ENCODE peak calls at places on chromosome X, in eight cellular contexts. V, Y, B, C, N, A, G and J are unnamed samples.

GRCh38 chrX:107324493-107325310 is 118.3 kb downstream of the DNAAF6 start:
- DNase-seq in B (no peak), A (peak), V (no peak), N (peak), Y (peak), C (no peak), G (peak), J (peak)

GRCh38 chrX:116384406-116384805 is 52.0 kb upstream of the SLC6A14 start:
- DNase-seq in B (no peak), N (no peak), G (no peak), Y (no peak), A (no peak), V (peak), C (no peak), J (no peak)

GRCh38 chrX:115690554-115691216 is 129.7 kb downstream of the PLS3 start:
- DNase-seq in B (peak), A (peak), Y (peak), V (no peak), C (peak), N (peak), G (peak), J (peak)

GRCh38 chrX:31237189-31237588 is 165.3 kb upstream of the FTHL17 start:
- DNase-seq in A (no peak), N (no peak), Y (no peak), V (no peak), C (no peak), G (no peak), B (no peak), J (no peak)

GRCh38 chrX:139204903-139205667 is 325.5 kb upstream of the F9 start:
- DNase-seq in C (no peak), G (peak), Y (peak), B (no peak), A (peak), N (peak), V (peak), J (peak)

GRCh38 chrX:129678881-129679195 is 24.1 kb upstream of the APLN start:
- DNase-seq in A (no peak), Y (no peak), G (no peak), V (no peak), C (no peak), B (no peak), N (no peak), J (no peak)

GRCh38 chrX:72029473-72030411 is 102.0 kb downstream of the RTL5 start:
- DNase-seq in V (no peak), C (peak), Y (peak), N (no peak), B (peak), A (no peak), G (no peak), J (no peak)

GRCh38 chrX:105314468-105314867 is 94.0 kb upstream of the TEX13A start:
- DNase-seq in V (no peak), A (no peak), C (no peak), B (no peak), N (no peak), G (no peak), Y (no peak), J (no peak)

GRCh38 chrX:13647709-13648212 is 5.2 kb upstream of the TCEANC start:
- DNase-seq in G (no peak), A (no peak), N (peak), B (peak), C (peak), V (peak), Y (no peak), J (no peak)

GRCh38 chrX:85828771-85829170 is 218.6 kb downstream of the CHM start:
- DNase-seq in N (no peak), C (no peak), Y (no peak), B (no peak), G (no peak), V (no peak), A (no peak), J (no peak)

GRCh38 chrX:131262738-131263679 is 26.1 kb downstream of the IGSF1 start:
- DNase-seq in C (no peak), B (no peak), A (peak), G (peak), V (no peak), Y (peak), N (peak), J (no peak)

GRCh38 chrX:114959729-114960128 is 57.7 kb downstream of the IL13RA2 start:
- DNase-seq in V (no peak), B (no peak), A (no peak), C (no peak), G (no peak), N (no peak), Y (no peak), J (peak)

GRCh38 chrX:131778269-131779218 is 234.7 kb downstream of the OR13H1 start:
- DNase-seq in Y (peak), A (no peak), C (peak), G (no peak), N (no peak), B (peak), V (no peak), J (no peak)

GRCh38 chrX:22389544-22390243 is 117.0 kb downstream of the CBLL2 start:
- DNase-seq in A (no peak), G (no peak), Y (no peak), B (no peak), C (no peak), V (no peak), N (no peak), J (no peak)

GRCh38 chrX:140664939-140665338 is 44.6 kb upstream of the LINC00632 start:
- DNase-seq in G (no peak), B (no peak), A (no peak), N (no peak), V (no peak), Y (peak), C (no peak), J (no peak)

GRCh38 chrX:136546369-136546768 is 14.4 kb downstream of the VGLL1 start:
- DNase-seq in B (no peak), V (no peak), Y (no peak), A (no peak), G (no peak), N (peak), C (no peak), J (no peak)

GRCh38 chrX:150227873-150228272 is 135.2 kb upstream of the MAMLD1 start:
- DNase-seq in V (no peak), N (no peak), A (no peak), G (no peak), Y (no peak), C (peak), B (no peak), J (no peak)

GRCh38 chrX:134782796-134783195 is 124.5 kb upstream of the PLAC1 start:
- DNase-seq in A (no peak), N (no peak), Y (no peak), B (no peak), C (no peak), V (no peak), G (peak), J (no peak)

GRCh38 chrX:19172741-19173140 is 50.5 kb upstream of the ADGRG2 start:
- DNase-seq in B (no peak), V (no peak), Y (no peak), N (no peak), A (no peak), G (no peak), C (no peak), J (no peak)

GRCh38 chrX:110087485-110088356 is 84.8 kb downstream of the TMEM164 start:
- DNase-seq in B (no peak), V (no peak), Y (peak), N (peak), C (no peak), A (no peak), G (no peak), J (no peak)

GRCh38 chrX:23959781-23960180 is 52.0 kb downstream of the CXorf58 start:
- DNase-seq in G (no peak), V (no peak), A (no peak), Y (no peak), B (no peak), C (no peak), N (peak), J (no peak)

GRCh38 chrX:23552289-23552688 is 115.0 kb upstream of the PRDX4 start:
- DNase-seq in G (no peak), V (no peak), A (no peak), N (no peak), C (no peak), Y (no peak), B (no peak), J (no peak)

GRCh38 chrX:129091097-129091496 is 432.2 kb downstream of the SMARCA1 start:
- DNase-seq in C (no peak), B (no peak), V (no peak), A (peak), G (no peak), Y (no peak), N (no peak), J (no peak)

GRCh38 chrX:87664381-87664780 is 146.8 kb downstream of the KLHL4 start:
- DNase-seq in V (no peak), G (no peak), Y (peak), B (no peak), N (no peak), C (no peak), A (no peak), J (peak)

GRCh38 chrX:137575596-137576255 is 9.8 kb downstream of the ZIC3 start:
- DNase-seq in C (no peak), V (no peak), G (no peak), Y (no peak), A (no peak), B (no peak), N (no peak), J (no peak)

GRCh38 chrX:107823456-107823855 is 2.2 kb upstream of the MID2 start:
- DNase-seq in V (no peak), G (no peak), B (no peak), N (no peak), A (no peak), Y (no peak), C (no peak), J (no peak)

GRCh38 chrX:13590914-13591313 is 21.5 kb downstream of the EGFL6 start:
- DNase-seq in N (no peak), B (no peak), Y (no peak), V (no peak), C (no peak), A (no peak), G (no peak), J (no peak)

GRCh38 chrX:78075787-78076389 is 28.2 kb upstream of the PGK1 start:
- DNase-seq in G (no peak), N (peak), V (no peak), Y (no peak), C (no peak), B (no peak), A (no peak), J (no peak)

GRCh38 chrX:39000802-39001201 is 199.5 kb downstream of the MID1IP1 start:
- DNase-seq in V (no peak), G (no peak), N (no peak), B (no peak), C (no peak), A (no peak), Y (no peak), J (no peak)

GRCh38 chrX:45801554-45801953 is 600.9 kb upstream of the DIPK2B start:
- DNase-seq in C (no peak), G (no peak), N (no peak), Y (no peak), V (no peak), A (no peak), B (no peak), J (no peak)
- TF ChIP-seq CTCF in C (peak), G (no peak), N (peak), Y (peak), V (peak), A (no peak), B (peak), J (peak)

DNA sequence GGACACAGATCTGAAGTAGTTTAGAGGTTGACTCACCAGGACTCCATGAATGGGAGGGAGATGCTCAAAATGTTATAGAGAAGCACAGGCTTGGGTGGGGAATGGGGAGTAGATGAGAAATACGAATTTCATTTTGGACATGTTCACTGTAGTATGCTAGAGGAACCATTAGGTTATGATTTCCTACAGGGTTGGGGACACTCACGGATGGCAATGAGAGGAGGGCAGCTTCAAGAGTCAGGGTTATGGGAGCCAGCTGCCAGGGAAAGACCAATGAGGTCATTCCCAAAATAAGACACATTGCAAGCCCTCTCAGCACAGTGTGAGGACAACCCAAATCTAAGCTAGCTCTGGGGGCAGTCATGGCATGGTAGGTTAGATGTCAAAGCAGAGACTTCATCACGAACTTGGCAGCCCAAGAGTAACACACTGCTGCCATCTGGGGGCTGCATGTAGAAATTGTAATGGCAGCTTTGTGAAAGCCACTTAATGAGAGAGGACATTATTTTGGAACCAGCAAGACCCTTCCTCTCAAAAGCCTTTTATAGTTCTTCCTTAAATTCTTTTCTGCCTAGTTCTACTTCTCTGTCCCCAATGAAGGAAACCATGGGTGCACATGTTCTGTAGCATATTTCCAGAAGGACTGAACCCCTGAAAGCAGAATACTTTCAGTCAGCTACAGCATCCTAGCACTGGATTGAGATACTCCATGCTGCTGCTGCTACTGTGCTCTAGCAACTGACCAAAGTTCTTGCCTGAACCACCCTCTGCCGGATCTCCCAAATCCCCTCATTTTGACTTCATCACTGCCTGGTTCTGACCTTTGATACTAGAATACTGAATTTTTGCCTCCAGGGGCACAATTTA is 16.2 kb upstream of the ZCCHC12 start:
- DNase-seq in G (peak), C (no peak), N (peak), V (peak), A (peak), B (no peak), Y (peak), J (peak)
- TF ChIP-seq CTCF in G (peak), C (peak), N (peak), V (peak), A (peak), B (peak), Y (peak), J (peak)

GRCh38 chrX:1466971-1467561 is 14.4 kb upstream of the ASMTL start:
- DNase-seq in A (no peak), V (no peak), B (peak), N (peak), G (no peak), C (peak), Y (no peak), J (peak)

GRCh38 chrX:1464282-1465131 is 11.8 kb upstream of the ASMTL start:
- DNase-seq in Y (no peak), G (no peak), V (no peak), B (peak), N (peak), C (peak), A (no peak), J (no peak)

GRCh38 chrX:1466232-1466661 is 13.5 kb upstream of the ASMTL start:
- DNase-seq in G (no peak), A (no peak), C (peak), B (peak), V (no peak), Y (no peak), N (peak), J (no peak)

GRCh38 chrX:1465261-1466231 is 12.8 kb upstream of the ASMTL start:
- DNase-seq in N (peak), C (peak), V (no peak), A (no peak), G (no peak), B (peak), Y (no peak), J (no peak)

GRCh38 chrX:1468250-1468772 is 15.6 kb upstream of the ASMTL start:
- DNase-seq in B (peak), Y (peak), N (peak), A (no peak), V (no peak), C (peak), G (no peak), J (peak)
- TF ChIP-seq CTCF in B (no peak), Y (no peak), N (no peak), A (no peak), V (no peak), C (no peak), G (no peak), J (peak)

GRCh38 chrX:83416273-83416672 is 91.8 kb upstream of the POU3F4 start:
- DNase-seq in C (no peak), A (no peak), Y (no peak), G (no peak), B (no peak), N (no peak), V (no peak), J (no peak)
- TF ChIP-seq CTCF in C (no peak), A (no peak), Y (no peak), G (peak), B (peak), N (no peak), V (no peak), J (no peak)

GRCh38 chrX:9880912-9881311 is 86.2 kb upstream of the CLDN34 start:
- DNase-seq in V (no peak), Y (no peak), G (no peak), A (no peak), C (no peak), B (no peak), N (no peak), J (no peak)

GRCh38 chrX:9885150-9885549 is 82.0 kb upstream of the CLDN34 start:
- DNase-seq in B (no peak), A (peak), G (peak), N (peak), Y (peak), C (peak), V (peak), J (peak)

GRCh38 chrX:9880237-9880636 is 86.9 kb upstream of the CLDN34 start:
- DNase-seq in B (no peak), V (no peak), N (no peak), C (no peak), A (no peak), G (no peak), Y (no peak), J (no peak)

GRCh38 chrX:9884031-9884779 is 83.0 kb upstream of the CLDN34 start:
- DNase-seq in B (no peak), A (no peak), G (no peak), Y (no peak), V (no peak), N (no peak), C (no peak), J (no peak)

DNA sequence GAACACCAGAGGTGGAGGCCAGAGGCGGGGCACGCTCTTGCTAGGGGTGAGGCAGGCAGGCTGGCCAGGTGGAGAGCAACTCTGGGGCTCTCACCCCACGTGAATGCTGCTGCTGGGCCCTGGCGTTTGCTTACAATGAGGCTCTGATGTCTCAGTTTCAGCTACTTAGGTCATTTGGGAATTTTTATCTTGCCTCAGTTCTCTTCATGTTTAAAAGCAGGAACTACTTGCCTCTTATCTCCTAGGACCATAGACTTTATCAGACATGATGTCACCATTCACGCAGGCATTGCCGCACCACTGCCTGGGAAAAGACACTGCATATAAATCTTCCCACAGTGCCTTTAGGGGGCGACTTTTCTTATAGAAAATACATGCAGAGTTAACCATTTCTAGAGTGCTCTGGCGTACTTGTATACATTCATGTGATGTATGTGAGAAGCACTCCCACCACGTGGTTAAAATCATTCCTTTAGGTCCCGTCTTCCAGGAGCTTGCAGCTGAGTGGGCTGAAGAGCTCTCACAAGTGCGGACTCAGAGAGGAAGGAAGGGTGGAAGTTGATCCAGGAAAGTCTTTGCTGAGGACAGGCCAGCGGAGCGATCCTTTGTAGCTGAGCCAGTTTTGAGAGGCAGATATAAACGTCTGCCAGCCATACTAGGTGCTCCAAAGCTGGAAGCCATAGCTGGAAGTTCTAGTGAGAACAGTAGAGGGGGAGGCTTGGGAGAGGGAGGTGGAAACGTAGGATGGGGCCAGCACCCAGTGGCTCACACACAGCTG is 84.3 kb upstream of the CLDN34 start:
- DNase-seq in B (no peak), N (no peak), G (no peak), Y (no peak), V (no peak), A (no peak), C (peak), J (no peak)
- TF ChIP-seq CTCF in B (no peak), N (no peak), G (no peak), Y (no peak), V (no peak), A (no peak), C (no peak), J (no peak)

DNA sequence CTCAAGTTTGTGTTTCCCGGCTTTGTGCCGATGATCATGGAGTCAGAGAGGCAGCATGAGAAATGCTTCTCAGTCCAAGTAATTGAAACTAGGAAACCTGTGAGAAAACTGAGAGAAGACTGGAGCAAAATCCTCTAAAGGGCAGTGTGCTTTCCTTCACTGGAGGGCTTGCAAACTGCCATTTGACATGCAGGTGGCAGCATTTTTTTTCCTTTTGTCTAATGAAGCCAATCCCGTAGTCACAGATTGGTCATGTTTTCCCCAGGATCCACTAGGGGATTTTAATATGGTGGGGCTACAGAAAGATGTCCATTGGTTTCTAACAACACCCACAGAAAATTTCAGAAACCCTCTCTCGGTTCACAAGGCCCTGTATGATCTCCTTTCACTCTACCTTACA is 117.4 kb upstream of the NUDT10 start:
- DNase-seq in V (no peak), B (no peak), G (no peak), Y (no peak), A (no peak), N (no peak), C (no peak), J (no peak)
- TF ChIP-seq CTCF in V (no peak), B (no peak), G (no peak), Y (no peak), A (no peak), N (no peak), C (no peak), J (no peak)

DNA sequence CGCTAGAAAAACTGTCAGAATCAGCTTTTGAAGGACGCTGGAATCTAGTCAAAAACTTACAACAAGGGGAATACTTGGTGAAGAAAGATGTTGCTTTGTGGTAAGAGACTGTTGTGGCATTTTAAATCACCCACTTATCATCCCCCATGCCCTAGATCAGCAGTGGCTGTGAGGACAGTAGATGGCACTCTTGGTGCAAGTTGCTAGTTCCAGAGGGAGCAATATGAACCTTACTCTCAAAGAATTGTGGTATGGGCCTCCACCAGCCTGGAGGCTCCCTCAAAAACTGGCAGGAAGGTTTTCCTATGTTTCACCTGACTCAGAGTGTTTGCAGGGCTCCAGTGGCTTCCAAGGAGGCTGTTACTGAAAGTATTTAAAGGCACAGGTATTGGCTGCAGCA is 37.7 kb upstream of the SLC16A2 start:
- DNase-seq in C (peak), N (peak), Y (peak), A (peak), B (no peak), V (no peak), G (peak), J (peak)
- TF ChIP-seq CTCF in C (peak), N (no peak), Y (peak), A (no peak), B (peak), V (peak), G (no peak), J (peak)